ENCODE peak calls at places on chromosomes 13 and 19, in nine cellular contexts. T, E, U, D, I, V, S, B and W are unnamed samples.

GRCh38 chr19:13055213-13056051 is 47.2 kb downstream of the LYL1 start:
- DNase-seq in T (peak; percentile 90), E (no peak), U (no peak), D (peak; percentile 47), I (no peak), V (peak; percentile 79), S (peak; percentile 47), B (peak; percentile 93), W (peak; percentile 75)

GRCh38 chr13:26344980-26345379 is 91.1 kb downstream of the CDK8 start:
- DNase-seq in T (peak; percentile 26), E (no peak), U (no peak), D (no peak), I (no peak), V (no peak), S (no peak), B (no peak), W (no peak)

GRCh38 chr19:46697142-46697960 is 19.6 kb downstream of the PRKD2 start:
- DNase-seq in T (peak; percentile 51), E (peak; percentile 78), U (peak; percentile 69), D (no peak), I (peak; percentile 90), V (no peak), S (no peak), B (peak; percentile 66), W (no peak)

GRCh38 chr19:31154021-31154420 is 195.2 kb downstream of the TSHZ3 start:
- DNase-seq in T (no peak), E (no peak), U (no peak), D (peak; percentile 15), I (no peak), V (no peak), S (no peak), B (no peak), W (no peak)

GRCh38 chr19:46608581-46609345 is 7.6 kb downstream of the CALM3 start:
- DNase-seq in T (no peak), E (no peak), U (no peak), D (no peak), I (no peak), V (no peak), S (no peak), B (no peak), W (no peak)

GRCh38 chr13:23652909-23653726 is 82.9 kb downstream of the TNFRSF19 start:
- DNase-seq in T (no peak), E (no peak), U (no peak), D (no peak), I (no peak), V (no peak), S (no peak), B (no peak), W (no peak)

GRCh38 chr19:57664269-57665127 is 4.2 kb upstream of the ZSCAN4 start:
- DNase-seq in T (no peak), E (peak; percentile 33), U (peak; percentile 12), D (peak; percentile 46), I (peak; percentile 22), V (no peak), S (no peak), B (peak; percentile 10), W (peak; percentile 4)

GRCh38 chr13:26420282-26420960 is 137.1 kb upstream of the WASF3 start:
- DNase-seq in T (no peak), E (no peak), U (no peak), D (no peak), I (no peak), V (no peak), S (no peak), B (no peak), W (no peak)

GRCh38 chr19:6768236-6768785 is 1.1 kb upstream of the SH2D3A start:
- DNase-seq in T (no peak), E (no peak), U (no peak), D (no peak), I (no peak), V (no peak), S (no peak), B (no peak), W (no peak)

GRCh38 chr19:41175825-41176734 is 16.9 kb upstream of the CYP2S1 start:
- DNase-seq in T (peak; percentile 58), E (peak; percentile 20), U (peak; percentile 4), D (peak; percentile 81), I (peak; percentile 88), V (peak; percentile 58), S (no peak), B (peak; percentile 63), W (peak; percentile 59)

GRCh38 chr19:56071151-56071550 is 49.9 kb downstream of the ZNF787 start:
- DNase-seq in T (no peak), E (no peak), U (no peak), D (peak; percentile 25), I (no peak), V (no peak), S (no peak), B (no peak), W (no peak)

GRCh38 chr13:109345433-109345941 is 440.9 kb downstream of the IRS2 start:
- DNase-seq in T (peak; percentile 68), E (no peak), U (no peak), D (no peak), I (no peak), V (no peak), S (no peak), B (no peak), W (no peak)

GRCh38 chr19:49824662-49825061 is 6.6 kb downstream of the MED25 start:
- DNase-seq in T (no peak), E (no peak), U (no peak), D (no peak), I (no peak), V (no peak), S (no peak), B (no peak), W (no peak)

GRCh38 chr19:54164369-54165068 is 5.0 kb upstream of the LENG1 start:
- DNase-seq in T (no peak), E (no peak), U (no peak), D (no peak), I (no peak), V (no peak), S (no peak), B (no peak), W (no peak)

GRCh38 chr13:24220086-24220703 is 59.7 kb downstream of the SPATA13 start:
- DNase-seq in T (no peak), E (peak; percentile 79), U (peak; percentile 78), D (peak; percentile 82), I (peak; percentile 64), V (peak; percentile 61), S (no peak), B (peak; percentile 79), W (peak; percentile 75)

GRCh38 chr13:65074248-65074647 is 2155.9 kb downstream of the PCDH9 start:
- DNase-seq in T (no peak), E (no peak), U (no peak), D (no peak), I (no peak), V (no peak), S (no peak), B (no peak), W (no peak)

GRCh38 chr19:38277969-38278680 is 13.8 kb downstream of the SPINT2 start:
- DNase-seq in T (no peak), E (no peak), U (no peak), D (no peak), I (no peak), V (no peak), S (no peak), B (no peak), W (no peak)

GRCh38 chr19:604355-604754 is 14.7 kb downstream of the HCN2 start:
- DNase-seq in T (no peak), E (no peak), U (no peak), D (no peak), I (no peak), V (no peak), S (no peak), B (no peak), W (no peak)

GRCh38 chr19:37935341-37935740 is 28.3 kb downstream of the SIPA1L3 start:
- DNase-seq in T (no peak), E (no peak), U (no peak), D (no peak), I (no peak), V (no peak), S (no peak), B (no peak), W (no peak)

GRCh38 chr19:6580313-6580712 is 10.6 kb downstream of the CD70 start:
- DNase-seq in T (no peak), E (no peak), U (peak; percentile 26), D (peak; percentile 98), I (no peak), V (no peak), S (peak; percentile 45), B (no peak), W (peak; percentile 49)

GRCh38 chr13:109879338-109879737 is 93.0 kb upstream of the IRS2 start:
- DNase-seq in T (no peak), E (no peak), U (no peak), D (no peak), I (no peak), V (no peak), S (no peak), B (no peak), W (no peak)